ENCODE peak calls at places on chromosomes 5 and 9, in four cellular contexts. One of them, this sample, is unnamed.

GRCh38 chr5:56815657-56816545 is 552 bp downstream of the MAP3K1 start:
- DNase-seq in GM12891: peak
- DNase-seq in Peyer's patch: peak
- DNase-seq in body of pancreas: peak
- DNase-seq in this sample: peak

GRCh38 chr5:13567819-13568218 is 376.7 kb downstream of the DNAH5 start:
- DNase-seq in GM12891: no peak
- DNase-seq in Peyer's patch: no peak
- DNase-seq in body of pancreas: no peak
- DNase-seq in this sample: no peak

GRCh38 chr5:61327761-61328753 is 4.0 kb upstream of the ZSWIM6 start:
- DNase-seq in GM12891: peak
- DNase-seq in Peyer's patch: no peak
- DNase-seq in body of pancreas: no peak
- DNase-seq in this sample: peak

GRCh38 chr5:154690488-154690887 is 64.7 kb upstream of the LARP1 start:
- DNase-seq in GM12891: no peak
- DNase-seq in Peyer's patch: no peak
- DNase-seq in body of pancreas: no peak
- DNase-seq in this sample: no peak

GRCh38 chr5:103499236-103499635 is 63.4 kb downstream of the NUDT12 start:
- DNase-seq in GM12891: no peak
- DNase-seq in Peyer's patch: no peak
- DNase-seq in body of pancreas: no peak
- DNase-seq in this sample: no peak

GRCh38 chr9:86410281-86410680 is 56.1 kb upstream of the TUT7 start:
- DNase-seq in GM12891: no peak
- DNase-seq in Peyer's patch: no peak
- DNase-seq in body of pancreas: no peak
- DNase-seq in this sample: no peak

GRCh38 chr9:107749787-107750444 is 260.3 kb upstream of the KLF4 start:
- DNase-seq in GM12891: no peak
- DNase-seq in Peyer's patch: peak
- DNase-seq in body of pancreas: peak
- DNase-seq in this sample: peak

GRCh38 chr5:15010936-15011335 is 139.4 kb upstream of the ANKH start:
- DNase-seq in GM12891: no peak
- DNase-seq in Peyer's patch: no peak
- DNase-seq in body of pancreas: no peak
- DNase-seq in this sample: no peak

GRCh38 chr9:135566552-135566951 is 5.0 kb downstream of the PAEP start:
- DNase-seq in GM12891: no peak
- DNase-seq in Peyer's patch: no peak
- DNase-seq in body of pancreas: no peak
- DNase-seq in this sample: no peak

GRCh38 chr9:136700959-136701664 is 11.3 kb upstream of the DIPK1B start:
- DNase-seq in GM12891: peak
- DNase-seq in Peyer's patch: no peak
- DNase-seq in body of pancreas: peak
- DNase-seq in this sample: no peak

GRCh38 chr5:59342181-59342580 is 551.3 kb downstream of the PDE4D start:
- DNase-seq in GM12891: no peak
- DNase-seq in Peyer's patch: no peak
- DNase-seq in body of pancreas: no peak
- DNase-seq in this sample: no peak

GRCh38 chr9:97527626-97528528 is 26.4 kb downstream of the TMOD1 start:
- DNase-seq in GM12891: no peak
- DNase-seq in Peyer's patch: no peak
- DNase-seq in body of pancreas: no peak
- DNase-seq in this sample: no peak

GRCh38 chr9:19209188-19209587 is 21.3 kb upstream of the DENND4C start:
- DNase-seq in GM12891: no peak
- DNase-seq in Peyer's patch: no peak
- DNase-seq in body of pancreas: no peak
- DNase-seq in this sample: no peak

GRCh38 chr5:159034083-159034824 is 65.5 kb downstream of the EBF1 start:
- DNase-seq in GM12891: no peak
- DNase-seq in Peyer's patch: no peak
- DNase-seq in body of pancreas: peak
- DNase-seq in this sample: no peak

GRCh38 chr5:10728679-10729078 is 32.4 kb downstream of the DAP start:
- DNase-seq in GM12891: no peak
- DNase-seq in Peyer's patch: no peak
- DNase-seq in body of pancreas: no peak
- DNase-seq in this sample: no peak

GRCh38 chr5:136207631-136208030 is 14.7 kb upstream of the SMIM32 start:
- DNase-seq in GM12891: no peak
- DNase-seq in Peyer's patch: no peak
- DNase-seq in body of pancreas: no peak
- DNase-seq in this sample: no peak

GRCh38 chr5:1510151-1510561 is 13.6 kb downstream of the LPCAT1 start:
- DNase-seq in GM12891: no peak
- DNase-seq in Peyer's patch: no peak
- DNase-seq in body of pancreas: no peak
- DNase-seq in this sample: no peak

GRCh38 chr9:75170898-75171360 is 82.6 kb downstream of the OSTF1 start:
- DNase-seq in GM12891: no peak
- DNase-seq in Peyer's patch: no peak
- DNase-seq in body of pancreas: no peak
- DNase-seq in this sample: no peak

GRCh38 chr5:95883185-95884020 is 60.9 kb upstream of the GLRX start:
- DNase-seq in GM12891: no peak
- DNase-seq in Peyer's patch: no peak
- DNase-seq in body of pancreas: no peak
- DNase-seq in this sample: no peak
- TF ChIP-seq POLR2A in GM12891: peak
- TF ChIP-seq POLR2A in Peyer's patch: no peak
- TF ChIP-seq POLR2A in body of pancreas: no peak
- TF ChIP-seq POLR2A in this sample: no peak

GRCh38 chr5:124986667-124987066 is 240.2 kb upstream of the ZNF608 start:
- DNase-seq in GM12891: no peak
- DNase-seq in Peyer's patch: no peak
- DNase-seq in body of pancreas: no peak
- DNase-seq in this sample: no peak
- TF ChIP-seq POLR2A in GM12891: no peak
- TF ChIP-seq POLR2A in Peyer's patch: no peak
- TF ChIP-seq POLR2A in body of pancreas: no peak
- TF ChIP-seq POLR2A in this sample: no peak

GRCh38 chr9:36923025-36923625 is 110.9 kb downstream of the PAX5 start:
- DNase-seq in GM12891: no peak
- DNase-seq in Peyer's patch: no peak
- DNase-seq in body of pancreas: no peak
- DNase-seq in this sample: no peak
- TF ChIP-seq POLR2A in GM12891: peak
- TF ChIP-seq POLR2A in Peyer's patch: no peak
- TF ChIP-seq POLR2A in body of pancreas: no peak
- TF ChIP-seq POLR2A in this sample: no peak

DNA sequence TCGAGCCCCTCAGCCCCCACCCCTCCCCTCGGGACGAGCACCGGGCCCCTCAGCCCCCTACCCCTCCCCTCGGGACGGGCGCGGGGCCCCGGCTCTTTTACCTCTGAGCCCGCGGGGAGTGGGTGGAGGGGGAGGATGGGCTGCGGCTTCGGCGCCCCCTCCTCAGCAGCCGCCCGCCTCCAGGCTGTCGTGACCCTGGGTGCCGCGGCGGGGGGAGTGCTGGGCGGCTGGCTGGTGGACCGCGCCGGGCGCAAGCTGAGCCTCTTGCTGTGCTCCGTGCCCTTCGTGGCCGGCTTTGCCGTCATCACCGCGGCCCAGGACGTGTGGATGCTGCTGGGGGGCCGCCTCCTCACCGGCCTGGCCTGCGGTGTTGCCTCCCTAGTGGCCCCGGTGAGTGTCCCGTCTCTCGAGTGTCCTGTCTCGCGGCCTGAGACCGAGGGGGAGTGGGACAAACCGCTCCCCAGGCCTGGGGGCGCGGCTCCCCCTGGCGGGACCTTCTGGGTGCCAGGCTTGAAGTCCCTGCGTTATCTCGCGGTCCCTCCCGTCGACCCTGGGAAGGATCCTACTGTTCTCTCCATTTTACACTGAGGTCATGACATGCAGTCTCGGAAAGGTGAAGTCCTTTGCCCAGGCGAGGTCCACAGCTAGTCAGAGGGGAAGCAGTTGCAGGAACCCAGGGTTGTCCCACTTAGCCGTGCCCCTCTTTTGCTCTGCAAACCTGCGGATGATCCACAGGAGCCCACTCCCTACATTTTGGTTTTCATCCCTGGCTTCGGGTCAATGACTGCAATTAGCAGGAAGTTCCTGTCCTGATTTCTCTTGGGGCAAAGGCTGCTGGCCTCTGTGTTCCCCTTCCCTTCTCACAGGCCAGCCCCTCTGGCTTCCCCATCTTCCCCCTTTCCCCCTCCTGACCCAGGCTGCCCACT is 1.0 kb downstream of the SLC2A8 start:
- DNase-seq in GM12891: peak
- DNase-seq in Peyer's patch: peak
- DNase-seq in body of pancreas: peak
- DNase-seq in this sample: peak
- TF ChIP-seq POLR2A in GM12891: no peak
- TF ChIP-seq POLR2A in Peyer's patch: no peak
- TF ChIP-seq POLR2A in body of pancreas: no peak
- TF ChIP-seq POLR2A in this sample: no peak

GRCh38 chr9:129174102-129174723 is 3.8 kb downstream of the IER5L start:
- DNase-seq in GM12891: peak
- DNase-seq in Peyer's patch: peak
- DNase-seq in body of pancreas: peak
- DNase-seq in this sample: peak
- TF ChIP-seq POLR2A in GM12891: no peak
- TF ChIP-seq POLR2A in Peyer's patch: no peak
- TF ChIP-seq POLR2A in body of pancreas: peak
- TF ChIP-seq POLR2A in this sample: no peak

GRCh38 chr9:95317119-95317892 is at the start of gene FANCC:
- DNase-seq in GM12891: peak
- DNase-seq in Peyer's patch: peak
- DNase-seq in body of pancreas: peak
- DNase-seq in this sample: peak
- TF ChIP-seq POLR2A in GM12891: peak
- TF ChIP-seq POLR2A in Peyer's patch: no peak
- TF ChIP-seq POLR2A in body of pancreas: no peak
- TF ChIP-seq POLR2A in this sample: peak

GRCh38 chr5:132265336-132266030 is 8.0 kb downstream of the PDLIM4 start:
- DNase-seq in GM12891: no peak
- DNase-seq in Peyer's patch: peak
- DNase-seq in body of pancreas: peak
- DNase-seq in this sample: no peak
- TF ChIP-seq POLR2A in GM12891: no peak
- TF ChIP-seq POLR2A in Peyer's patch: no peak
- TF ChIP-seq POLR2A in body of pancreas: no peak
- TF ChIP-seq POLR2A in this sample: no peak

GRCh38 chr9:122128432-122129343 is 30.9 kb downstream of the NDUFA8 start:
- DNase-seq in GM12891: no peak
- DNase-seq in Peyer's patch: no peak
- DNase-seq in body of pancreas: no peak
- DNase-seq in this sample: no peak

GRCh38 chr9:122126340-122127333 is 32.9 kb downstream of the NDUFA8 start:
- DNase-seq in GM12891: no peak
- DNase-seq in Peyer's patch: no peak
- DNase-seq in body of pancreas: no peak
- DNase-seq in this sample: peak

GRCh38 chr9:122128007-122128406 is 31.6 kb downstream of the NDUFA8 start:
- DNase-seq in GM12891: no peak
- DNase-seq in Peyer's patch: no peak
- DNase-seq in body of pancreas: no peak
- DNase-seq in this sample: no peak

GRCh38 chr9:122125891-122126331 is 32.8 kb upstream of the TTLL11 start:
- DNase-seq in GM12891: no peak
- DNase-seq in Peyer's patch: no peak
- DNase-seq in body of pancreas: no peak
- DNase-seq in this sample: no peak

DNA sequence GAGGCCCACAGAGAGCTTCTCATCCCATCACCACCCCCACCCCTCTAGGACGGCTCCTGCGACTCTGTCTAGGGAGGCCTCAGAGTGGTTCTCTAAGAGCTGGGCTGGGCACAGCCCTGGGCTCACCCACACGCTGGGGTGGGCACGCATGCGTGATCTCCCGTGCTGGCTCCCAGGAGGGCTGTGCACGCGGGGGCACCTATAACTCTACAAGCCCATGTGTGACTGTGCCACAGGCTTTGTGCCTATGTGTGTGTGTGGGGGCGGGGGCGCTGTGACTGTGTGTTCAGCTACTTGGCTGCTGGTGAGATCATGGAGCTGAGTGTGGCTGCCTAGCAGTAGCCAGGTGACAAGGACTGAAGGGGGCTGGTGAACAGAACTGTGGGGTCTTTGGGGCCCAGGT is 32.2 kb downstream of the NDUFA8 start:
- DNase-seq in GM12891: no peak
- DNase-seq in Peyer's patch: no peak
- DNase-seq in body of pancreas: no peak
- DNase-seq in this sample: peak
- TF ChIP-seq POLR2A in GM12891: no peak
- TF ChIP-seq POLR2A in Peyer's patch: no peak
- TF ChIP-seq POLR2A in body of pancreas: no peak
- TF ChIP-seq POLR2A in this sample: no peak

GRCh38 chr9:129333613-129333960 is 155.5 kb upstream of the IER5L start:
- DNase-seq in GM12891: no peak
- DNase-seq in Peyer's patch: no peak
- DNase-seq in body of pancreas: peak
- DNase-seq in this sample: no peak

GRCh38 chr9:129332581-129332980 is 154.5 kb upstream of the IER5L start:
- DNase-seq in GM12891: no peak
- DNase-seq in Peyer's patch: no peak
- DNase-seq in body of pancreas: no peak
- DNase-seq in this sample: no peak

GRCh38 chr9:129334744-129335080 is 156.7 kb upstream of the IER5L start:
- DNase-seq in GM12891: no peak
- DNase-seq in Peyer's patch: no peak
- DNase-seq in body of pancreas: no peak
- DNase-seq in this sample: no peak

GRCh38 chr9:129335456-129336129 is 157.5 kb upstream of the IER5L start:
- DNase-seq in GM12891: no peak
- DNase-seq in Peyer's patch: no peak
- DNase-seq in body of pancreas: peak
- DNase-seq in this sample: no peak

GRCh38 chr9:129333961-129334743 is 156.1 kb upstream of the IER5L start:
- DNase-seq in GM12891: no peak
- DNase-seq in Peyer's patch: peak
- DNase-seq in body of pancreas: peak
- DNase-seq in this sample: no peak
- TF ChIP-seq POLR2A in GM12891: no peak
- TF ChIP-seq POLR2A in Peyer's patch: no peak
- TF ChIP-seq POLR2A in body of pancreas: peak
- TF ChIP-seq POLR2A in this sample: no peak